ENCODE peak calls at places on chromosomes 4 and X, in five cellular contexts. A is neural crest cell, L is activated T-helper 1 cell treated with Interleukin-2 at 50 U/mL for 16 hours, C is activated gamma-delta T cell treated with Interleukin-2 at 50 U/mL for 16 hours, O is globus pallidus. X is an unnamed sample.

GRCh38 chrX:23811135-23811781 is 28.3 kb downstream of the SAT1 start:
- DNase-seq in A (no peak), L (no peak), C (no peak), O (peak), X (peak)

GRCh38 chr4:125750827-125751466 is 436.2 kb downstream of the FAT4 start:
- DNase-seq in A (no peak), L (no peak), C (no peak), O (peak), X (peak)

GRCh38 chrX:38583185-38583584 is 21.8 kb downstream of the TSPAN7 start:
- DNase-seq in A (no peak), L (no peak), C (no peak), O (no peak), X (no peak)

GRCh38 chr4:118955515-118955914 is 66.9 kb downstream of the SYNPO2 start:
- DNase-seq in A (no peak), L (no peak), C (no peak), O (no peak), X (no peak)

GRCh38 chr4:106092361-106093040 is 197.2 kb downstream of the NPNT start:
- DNase-seq in A (no peak), L (no peak), C (no peak), O (no peak), X (no peak)

GRCh38 chr4:15158410-15159091 is 156.3 kb downstream of the CPEB2 start:
- DNase-seq in A (no peak), L (no peak), C (no peak), O (no peak), X (no peak)

GRCh38 chrX:15761564-15762191 is 23.6 kb downstream of the CA5B start:
- DNase-seq in A (peak), L (no peak), C (peak), O (peak), X (peak)

GRCh38 chr4:1233641-1234277 is 15.2 kb downstream of the CTBP1 start:
- DNase-seq in A (no peak), L (no peak), C (no peak), O (no peak), X (no peak)

GRCh38 chr4:11471613-11472012 is 42.9 kb upstream of the HS3ST1 start:
- DNase-seq in A (no peak), L (peak), C (peak), O (peak), X (no peak)

GRCh38 chr4:74546020-74546419 is 101.1 kb downstream of the AREG start:
- DNase-seq in A (no peak), L (no peak), C (no peak), O (no peak), X (no peak)

GRCh38 chrX:151729056-151729725 is 5.4 kb upstream of the CNGA2 start:
- DNase-seq in A (no peak), L (no peak), C (no peak), O (no peak), X (no peak)

GRCh38 chrX:24643116-24643515 is 4.0 kb downstream of the PCYT1B start:
- DNase-seq in A (no peak), L (no peak), C (no peak), O (no peak), X (no peak)

GRCh38 chr4:85760521-85760920 is 285.6 kb downstream of the ARHGAP24 start:
- DNase-seq in A (no peak), L (no peak), C (no peak), O (no peak), X (no peak)

GRCh38 chr4:109079731-109080130 is 222.7 kb downstream of the COL25A1 start:
- DNase-seq in A (no peak), L (no peak), C (no peak), O (no peak), X (no peak)

GRCh38 chr4:147360301-147360700 is 120.6 kb upstream of the EDNRA start:
- DNase-seq in A (no peak), L (no peak), C (no peak), O (no peak), X (no peak)

X was measured in midbrain.